ENCODE peak calls at places on chromosomes 12 and 14, in nine cellular contexts. One of them, this sample, is unnamed.

GRCh38 chr12:47999816-48000215 is 4.5 kb downstream of the COL2A1 start:
- DNase-seq in foreskin fibroblast: no peak
- DNase-seq in esophagus muscularis mucosa: no peak
- DNase-seq in heart left ventricle: no peak
- DNase-seq in breast epithelium: no peak
- DNase-seq in CD8-positive, alpha-beta T cell: no peak
- DNase-seq in transverse colon: no peak
- DNase-seq in A549: no peak
- DNase-seq in cardiac fibroblast: no peak
- DNase-seq in this sample: no peak

GRCh38 chr14:52888839-52889838 is 61.7 kb downstream of the FERMT2 start:
- DNase-seq in foreskin fibroblast: no peak
- DNase-seq in esophagus muscularis mucosa: no peak
- DNase-seq in heart left ventricle: no peak
- DNase-seq in breast epithelium: no peak
- DNase-seq in CD8-positive, alpha-beta T cell: no peak
- DNase-seq in transverse colon: no peak
- DNase-seq in A549: no peak
- DNase-seq in cardiac fibroblast: no peak
- DNase-seq in this sample: no peak

GRCh38 chr14:23861666-23862065 is 91.9 kb upstream of the DHRS4 start:
- DNase-seq in foreskin fibroblast: no peak
- DNase-seq in esophagus muscularis mucosa: no peak
- DNase-seq in heart left ventricle: no peak
- DNase-seq in breast epithelium: no peak
- DNase-seq in CD8-positive, alpha-beta T cell: no peak
- DNase-seq in transverse colon: no peak
- DNase-seq in A549: no peak
- DNase-seq in cardiac fibroblast: no peak
- DNase-seq in this sample: no peak

GRCh38 chr12:94875525-94875924 is 128.0 kb downstream of the NDUFA12 start:
- DNase-seq in foreskin fibroblast: no peak
- DNase-seq in esophagus muscularis mucosa: peak
- DNase-seq in heart left ventricle: no peak
- DNase-seq in breast epithelium: no peak
- DNase-seq in CD8-positive, alpha-beta T cell: no peak
- DNase-seq in transverse colon: no peak
- DNase-seq in A549: peak
- DNase-seq in cardiac fibroblast: peak
- DNase-seq in this sample: no peak

GRCh38 chr12:96195845-96196451 is 1.8 kb downstream of the ELK3 start:
- DNase-seq in foreskin fibroblast: peak
- DNase-seq in esophagus muscularis mucosa: no peak
- DNase-seq in heart left ventricle: peak
- DNase-seq in breast epithelium: no peak
- DNase-seq in CD8-positive, alpha-beta T cell: peak
- DNase-seq in transverse colon: peak
- DNase-seq in A549: peak
- DNase-seq in cardiac fibroblast: peak
- DNase-seq in this sample: no peak

GRCh38 chr14:69247691-69248440 is 12.1 kb upstream of the GALNT16 start:
- DNase-seq in foreskin fibroblast: peak
- DNase-seq in esophagus muscularis mucosa: no peak
- DNase-seq in heart left ventricle: no peak
- DNase-seq in breast epithelium: no peak
- DNase-seq in CD8-positive, alpha-beta T cell: no peak
- DNase-seq in transverse colon: peak
- DNase-seq in A549: no peak
- DNase-seq in cardiac fibroblast: peak
- DNase-seq in this sample: peak

GRCh38 chr12:28374556-28374955 is 184.3 kb downstream of the CCDC91 start:
- DNase-seq in foreskin fibroblast: peak
- DNase-seq in esophagus muscularis mucosa: no peak
- DNase-seq in heart left ventricle: no peak
- DNase-seq in breast epithelium: no peak
- DNase-seq in CD8-positive, alpha-beta T cell: no peak
- DNase-seq in transverse colon: no peak
- DNase-seq in A549: no peak
- DNase-seq in cardiac fibroblast: peak
- DNase-seq in this sample: peak

GRCh38 chr14:23105348-23105824 is 597 bp upstream of the CIROP start:
- DNase-seq in foreskin fibroblast: no peak
- DNase-seq in esophagus muscularis mucosa: no peak
- DNase-seq in heart left ventricle: no peak
- DNase-seq in breast epithelium: no peak
- DNase-seq in CD8-positive, alpha-beta T cell: no peak
- DNase-seq in transverse colon: no peak
- DNase-seq in A549: no peak
- DNase-seq in cardiac fibroblast: no peak
- DNase-seq in this sample: no peak

GRCh38 chr12:117076410-117077372 is 22.5 kb downstream of the TESC start:
- DNase-seq in foreskin fibroblast: no peak
- DNase-seq in esophagus muscularis mucosa: no peak
- DNase-seq in heart left ventricle: no peak
- DNase-seq in breast epithelium: no peak
- DNase-seq in CD8-positive, alpha-beta T cell: no peak
- DNase-seq in transverse colon: no peak
- DNase-seq in A549: no peak
- DNase-seq in cardiac fibroblast: no peak
- DNase-seq in this sample: no peak

GRCh38 chr14:54261283-54261682 is 135.5 kb upstream of the CDKN3 start:
- DNase-seq in foreskin fibroblast: no peak
- DNase-seq in esophagus muscularis mucosa: no peak
- DNase-seq in heart left ventricle: no peak
- DNase-seq in breast epithelium: no peak
- DNase-seq in CD8-positive, alpha-beta T cell: no peak
- DNase-seq in transverse colon: no peak
- DNase-seq in A549: no peak
- DNase-seq in cardiac fibroblast: no peak
- DNase-seq in this sample: no peak

GRCh38 chr12:46608431-46609280 is 217.1 kb downstream of the SLC38A4 start:
- DNase-seq in foreskin fibroblast: peak
- DNase-seq in esophagus muscularis mucosa: no peak
- DNase-seq in heart left ventricle: no peak
- DNase-seq in breast epithelium: no peak
- DNase-seq in CD8-positive, alpha-beta T cell: no peak
- DNase-seq in transverse colon: no peak
- DNase-seq in A549: no peak
- DNase-seq in cardiac fibroblast: peak
- DNase-seq in this sample: peak

GRCh38 chr14:89473979-89474378 is 56.9 kb upstream of the FOXN3 start:
- DNase-seq in foreskin fibroblast: peak
- DNase-seq in esophagus muscularis mucosa: no peak
- DNase-seq in heart left ventricle: no peak
- DNase-seq in breast epithelium: no peak
- DNase-seq in CD8-positive, alpha-beta T cell: no peak
- DNase-seq in transverse colon: no peak
- DNase-seq in A549: no peak
- DNase-seq in cardiac fibroblast: peak
- DNase-seq in this sample: no peak

GRCh38 chr12:19428261-19428660 is 11.0 kb upstream of the AEBP2 start:
- DNase-seq in foreskin fibroblast: no peak
- DNase-seq in esophagus muscularis mucosa: no peak
- DNase-seq in heart left ventricle: no peak
- DNase-seq in breast epithelium: no peak
- DNase-seq in CD8-positive, alpha-beta T cell: no peak
- DNase-seq in transverse colon: no peak
- DNase-seq in A549: no peak
- DNase-seq in cardiac fibroblast: no peak
- DNase-seq in this sample: no peak

GRCh38 chr12:20264608-20265114 is 103.7 kb upstream of the PDE3A start:
- DNase-seq in foreskin fibroblast: peak
- DNase-seq in esophagus muscularis mucosa: no peak
- DNase-seq in heart left ventricle: no peak
- DNase-seq in breast epithelium: no peak
- DNase-seq in CD8-positive, alpha-beta T cell: no peak
- DNase-seq in transverse colon: no peak
- DNase-seq in A549: no peak
- DNase-seq in cardiac fibroblast: peak
- DNase-seq in this sample: peak

GRCh38 chr12:50482566-50482965 is 22.2 kb upstream of the DIP2B start:
- DNase-seq in foreskin fibroblast: peak
- DNase-seq in esophagus muscularis mucosa: no peak
- DNase-seq in heart left ventricle: no peak
- DNase-seq in breast epithelium: no peak
- DNase-seq in CD8-positive, alpha-beta T cell: no peak
- DNase-seq in transverse colon: no peak
- DNase-seq in A549: no peak
- DNase-seq in cardiac fibroblast: peak
- DNase-seq in this sample: no peak

GRCh38 chr14:22520786-22521185 is 68.2 kb downstream of the DAD1 start:
- DNase-seq in foreskin fibroblast: no peak
- DNase-seq in esophagus muscularis mucosa: no peak
- DNase-seq in heart left ventricle: no peak
- DNase-seq in breast epithelium: no peak
- DNase-seq in CD8-positive, alpha-beta T cell: no peak
- DNase-seq in transverse colon: no peak
- DNase-seq in A549: no peak
- DNase-seq in cardiac fibroblast: peak
- DNase-seq in this sample: no peak

GRCh38 chr14:34770901-34771300 is 56.5 kb upstream of the CFL2 start:
- DNase-seq in foreskin fibroblast: no peak
- DNase-seq in esophagus muscularis mucosa: no peak
- DNase-seq in heart left ventricle: no peak
- DNase-seq in breast epithelium: no peak
- DNase-seq in CD8-positive, alpha-beta T cell: no peak
- DNase-seq in transverse colon: no peak
- DNase-seq in A549: no peak
- DNase-seq in cardiac fibroblast: no peak
- DNase-seq in this sample: no peak

GRCh38 chr14:59451849-59452248 is 13.3 kb downstream of the GPR135 start:
- DNase-seq in foreskin fibroblast: no peak
- DNase-seq in esophagus muscularis mucosa: no peak
- DNase-seq in heart left ventricle: no peak
- DNase-seq in breast epithelium: no peak
- DNase-seq in CD8-positive, alpha-beta T cell: no peak
- DNase-seq in transverse colon: no peak
- DNase-seq in A549: no peak
- DNase-seq in cardiac fibroblast: peak
- DNase-seq in this sample: no peak

GRCh38 chr12:115096673-115097349 is 412.8 kb upstream of the TBX3 start:
- DNase-seq in foreskin fibroblast: peak
- DNase-seq in esophagus muscularis mucosa: no peak
- DNase-seq in heart left ventricle: peak
- DNase-seq in breast epithelium: no peak
- DNase-seq in CD8-positive, alpha-beta T cell: no peak
- DNase-seq in transverse colon: no peak
- DNase-seq in A549: no peak
- DNase-seq in cardiac fibroblast: peak
- DNase-seq in this sample: no peak

GRCh38 chr12:54759751-54760150 is 94.6 kb upstream of the MUCL1 start:
- DNase-seq in foreskin fibroblast: peak
- DNase-seq in esophagus muscularis mucosa: no peak
- DNase-seq in heart left ventricle: no peak
- DNase-seq in breast epithelium: no peak
- DNase-seq in CD8-positive, alpha-beta T cell: no peak
- DNase-seq in transverse colon: no peak
- DNase-seq in A549: no peak
- DNase-seq in cardiac fibroblast: peak
- DNase-seq in this sample: peak

GRCh38 chr12:71415336-71416231 is 24.0 kb upstream of the LGR5 start:
- DNase-seq in foreskin fibroblast: peak
- DNase-seq in esophagus muscularis mucosa: no peak
- DNase-seq in heart left ventricle: no peak
- DNase-seq in breast epithelium: no peak
- DNase-seq in CD8-positive, alpha-beta T cell: no peak
- DNase-seq in transverse colon: peak
- DNase-seq in A549: peak
- DNase-seq in cardiac fibroblast: peak
- DNase-seq in this sample: no peak

GRCh38 chr14:96502621-96503251 is 554 bp downstream of the PAPOLA start:
- DNase-seq in foreskin fibroblast: peak
- DNase-seq in esophagus muscularis mucosa: no peak
- DNase-seq in heart left ventricle: peak
- DNase-seq in breast epithelium: peak
- DNase-seq in CD8-positive, alpha-beta T cell: peak
- DNase-seq in transverse colon: peak
- DNase-seq in A549: peak
- DNase-seq in cardiac fibroblast: peak
- DNase-seq in this sample: no peak

GRCh38 chr12:88658009-88658408 is 77.7 kb upstream of the KITLG start:
- DNase-seq in foreskin fibroblast: peak
- DNase-seq in esophagus muscularis mucosa: no peak
- DNase-seq in heart left ventricle: no peak
- DNase-seq in breast epithelium: no peak
- DNase-seq in CD8-positive, alpha-beta T cell: no peak
- DNase-seq in transverse colon: no peak
- DNase-seq in A549: no peak
- DNase-seq in cardiac fibroblast: peak
- DNase-seq in this sample: no peak

GRCh38 chr12:82436354-82436753 is 78.0 kb downstream of the METTL25 start:
- DNase-seq in foreskin fibroblast: no peak
- DNase-seq in esophagus muscularis mucosa: no peak
- DNase-seq in heart left ventricle: no peak
- DNase-seq in breast epithelium: no peak
- DNase-seq in CD8-positive, alpha-beta T cell: no peak
- DNase-seq in transverse colon: no peak
- DNase-seq in A549: no peak
- DNase-seq in cardiac fibroblast: no peak
- DNase-seq in this sample: no peak
- TF ChIP-seq CTCF in foreskin fibroblast: no peak
- TF ChIP-seq CTCF in esophagus muscularis mucosa: no peak
- TF ChIP-seq CTCF in heart left ventricle: no peak
- TF ChIP-seq CTCF in breast epithelium: no peak
- TF ChIP-seq CTCF in CD8-positive, alpha-beta T cell: no peak
- TF ChIP-seq CTCF in transverse colon: no peak
- TF ChIP-seq CTCF in A549: no peak
- TF ChIP-seq CTCF in cardiac fibroblast: no peak
- TF ChIP-seq CTCF in this sample: no peak

GRCh38 chr14:99271951-99272668 is at the start of gene BCL11B:
- DNase-seq in foreskin fibroblast: peak
- DNase-seq in esophagus muscularis mucosa: no peak
- DNase-seq in heart left ventricle: peak
- DNase-seq in breast epithelium: no peak
- DNase-seq in CD8-positive, alpha-beta T cell: peak
- DNase-seq in transverse colon: peak
- DNase-seq in A549: peak
- DNase-seq in cardiac fibroblast: peak
- DNase-seq in this sample: peak
- TF ChIP-seq CTCF in foreskin fibroblast: peak
- TF ChIP-seq CTCF in esophagus muscularis mucosa: no peak
- TF ChIP-seq CTCF in heart left ventricle: peak
- TF ChIP-seq CTCF in breast epithelium: no peak
- TF ChIP-seq CTCF in CD8-positive, alpha-beta T cell: peak
- TF ChIP-seq CTCF in transverse colon: no peak
- TF ChIP-seq CTCF in A549: peak
- TF ChIP-seq CTCF in cardiac fibroblast: peak
- TF ChIP-seq CTCF in this sample: peak

GRCh38 chr14:77376771-77377501 is at the start of the genes SAMD15 and TMED8:
- DNase-seq in foreskin fibroblast: peak
- DNase-seq in esophagus muscularis mucosa: peak
- DNase-seq in heart left ventricle: peak
- DNase-seq in breast epithelium: peak
- DNase-seq in CD8-positive, alpha-beta T cell: peak
- DNase-seq in transverse colon: peak
- DNase-seq in A549: peak
- DNase-seq in cardiac fibroblast: peak
- DNase-seq in this sample: peak
- TF ChIP-seq CTCF in foreskin fibroblast: no peak
- TF ChIP-seq CTCF in esophagus muscularis mucosa: peak
- TF ChIP-seq CTCF in heart left ventricle: peak
- TF ChIP-seq CTCF in breast epithelium: no peak
- TF ChIP-seq CTCF in CD8-positive, alpha-beta T cell: no peak
- TF ChIP-seq CTCF in transverse colon: peak
- TF ChIP-seq CTCF in A549: no peak
- TF ChIP-seq CTCF in cardiac fibroblast: peak
- TF ChIP-seq CTCF in this sample: peak

GRCh38 chr12:124398578-124399227 is 103.8 kb downstream of the RFLNA start:
- DNase-seq in foreskin fibroblast: no peak
- DNase-seq in esophagus muscularis mucosa: peak
- DNase-seq in heart left ventricle: peak
- DNase-seq in breast epithelium: no peak
- DNase-seq in CD8-positive, alpha-beta T cell: no peak
- DNase-seq in transverse colon: peak
- DNase-seq in A549: no peak
- DNase-seq in cardiac fibroblast: no peak
- DNase-seq in this sample: no peak
- TF ChIP-seq CTCF in foreskin fibroblast: no peak
- TF ChIP-seq CTCF in esophagus muscularis mucosa: no peak
- TF ChIP-seq CTCF in heart left ventricle: no peak
- TF ChIP-seq CTCF in breast epithelium: no peak
- TF ChIP-seq CTCF in CD8-positive, alpha-beta T cell: no peak
- TF ChIP-seq CTCF in transverse colon: no peak
- TF ChIP-seq CTCF in A549: peak
- TF ChIP-seq CTCF in cardiac fibroblast: no peak
- TF ChIP-seq CTCF in this sample: no peak

This sample was measured in AG04449.